ENCODE peak calls at places on chromosomes 4 and X, in six cellular contexts. X is renal cortical epithelial cell; V is ecto neural progenitor cell; H is stimulated activated CD4-positive, alpha-beta T cell treated with anti-CD3 and anti-CD28 coated beads, Interleukin-12 subunit alpha, Interleukin-12 subunit beta, amount 100 ng/mL, for 4 hours; S is GM23248; Q is NCI-H146. A is an unnamed sample.

GRCh38 chr4:139176299-139177048 is 544 bp downstream of the ELF2 start:
- DNase-seq in X (peak), V (peak), H (peak), S (peak), Q (peak), A (peak)

GRCh38 chr4:103032575-103032974 is 13.1 kb upstream of the SLC9B1 start:
- DNase-seq in X (peak), V (peak), H (no peak), S (peak), Q (peak), A (no peak)

GRCh38 chr4:20095805-20096541 is 155.7 kb upstream of the SLIT2 start:
- DNase-seq in X (no peak), V (no peak), H (no peak), S (peak), Q (no peak), A (no peak)

GRCh38 chr4:115687356-115687755 is 573.9 kb upstream of the NDST4 start:
- DNase-seq in X (no peak), V (no peak), H (no peak), S (no peak), Q (no peak), A (no peak)

GRCh38 chr4:39855909-39856512 is 121.7 kb downstream of the PDS5A start:
- DNase-seq in X (peak), V (no peak), H (no peak), S (peak), Q (no peak), A (no peak)

GRCh38 chr4:17934286-17934685 is 87.3 kb downstream of the LCORL start:
- DNase-seq in X (no peak), V (no peak), H (no peak), S (peak), Q (no peak), A (no peak)

GRCh38 chrX:88612870-88613329 is 134.1 kb upstream of the CPXCR1 start:
- DNase-seq in X (no peak), V (peak), H (no peak), S (no peak), Q (no peak), A (no peak)

GRCh38 chr4:5940470-5941203 is 47.8 kb upstream of the CRMP1 start:
- DNase-seq in X (peak), V (no peak), H (no peak), S (no peak), Q (peak), A (no peak)

GRCh38 chr4:14582658-14583057 is 419.6 kb upstream of the CPEB2 start:
- DNase-seq in X (peak), V (no peak), H (no peak), S (no peak), Q (no peak), A (no peak)

GRCh38 chrX:39969099-39969825 is 128.5 kb downstream of the BCOR start:
- DNase-seq in X (no peak), V (peak), H (peak), S (no peak), Q (peak), A (no peak)

GRCh38 chr4:83114576-83114975 is at the start of gene PLAC8:
- DNase-seq in X (no peak), V (no peak), H (no peak), S (no peak), Q (peak), A (no peak)

GRCh38 chr4:53477038-53477565 is 99.7 kb downstream of the FIP1L1 start:
- DNase-seq in X (no peak), V (no peak), H (no peak), S (no peak), Q (no peak), A (no peak)

GRCh38 chrX:30572004-30572403 is 5.6 kb downstream of the TASL start:
- DNase-seq in X (peak), V (no peak), H (no peak), S (no peak), Q (no peak), A (no peak)

GRCh38 chr4:92519727-92520126 is 216.0 kb downstream of the GRID2 start:
- DNase-seq in X (no peak), V (no peak), H (no peak), S (no peak), Q (no peak), A (no peak)

GRCh38 chr4:186069734-186070133 is 778 bp downstream of the TLR3 start:
- DNase-seq in X (no peak), V (no peak), H (no peak), S (no peak), Q (no peak), A (no peak)

GRCh38 chrX:14508025-14508690 is 21.2 kb upstream of the GLRA2 start:
- DNase-seq in X (peak), V (no peak), H (no peak), S (no peak), Q (no peak), A (no peak)

GRCh38 chr4:31088600-31089230 is 368.5 kb downstream of the PCDH7 start:
- DNase-seq in X (peak), V (no peak), H (no peak), S (no peak), Q (peak), A (no peak)

GRCh38 chr4:140344621-140345020 is 28.8 kb upstream of the SCOC start:
- DNase-seq in X (peak), V (no peak), H (no peak), S (no peak), Q (no peak), A (no peak)

GRCh38 chrX:122770581-122770980 is 413.5 kb upstream of the GRIA3 start:
- DNase-seq in X (peak), V (no peak), H (no peak), S (no peak), Q (no peak), A (no peak)

GRCh38 chrX:140040397-140040796 is 75.1 kb upstream of the CXorf66 start:
- DNase-seq in X (peak), V (no peak), H (no peak), S (peak), Q (no peak), A (no peak)

GRCh38 chrX:34656842-34657780 is at the start of gene TMEM47:
- DNase-seq in X (peak), V (peak), H (no peak), S (peak), Q (peak), A (no peak)

GRCh38 chr4:74531952-74532794 is 87.2 kb downstream of the AREG start:
- DNase-seq in X (peak), V (peak), H (no peak), S (peak), Q (peak), A (peak)

GRCh38 chr4:2685541-2685940 is 70.6 kb downstream of the TNIP2 start:
- DNase-seq in X (peak), V (no peak), H (no peak), S (peak), Q (no peak), A (no peak)

GRCh38 chr4:117893207-117893606 is 141.1 kb upstream of the NDST3 start:
- DNase-seq in X (peak), V (no peak), H (no peak), S (no peak), Q (no peak), A (no peak)

GRCh38 chrX:68841251-68842049 is 12.6 kb downstream of the EFNB1 start:
- DNase-seq in X (no peak), V (no peak), H (no peak), S (no peak), Q (peak), A (no peak)

GRCh38 chrX:118231464-118231863 is 114.4 kb upstream of the WDR44 start:
- DNase-seq in X (no peak), V (no peak), H (no peak), S (no peak), Q (no peak), A (no peak)

GRCh38 chr4:159484049-159484448 is 381.2 kb downstream of the RAPGEF2 start:
- DNase-seq in X (no peak), V (no peak), H (no peak), S (no peak), Q (no peak), A (no peak)

GRCh38 chrX:1468250-1468772 is 15.6 kb upstream of the ASMTL start:
- DNase-seq in X (peak), V (peak), H (peak), S (peak), Q (no peak), A (peak)

GRCh38 chrX:68498044-68498507 is 775 bp upstream of the YIPF6 start:
- DNase-seq in X (peak), V (no peak), H (no peak), S (peak), Q (no peak), A (no peak)

GRCh38 chrX:41779058-41779564 is 55.1 kb downstream of the GPR82 start:
- DNase-seq in X (peak), V (no peak), H (no peak), S (peak), Q (peak), A (no peak)

GRCh38 chr4:177728361-177729152 is 286.3 kb upstream of the AGA start:
- DNase-seq in X (peak), V (no peak), H (no peak), S (peak), Q (peak), A (no peak)

GRCh38 chr4:24473309-24473721 is 111.0 kb downstream of the DHX15 start:
- DNase-seq in X (peak), V (no peak), H (no peak), S (peak), Q (no peak), A (no peak)

GRCh38 chr4:173500841-173501591 is 29.0 kb downstream of the HAND2 start:
- DNase-seq in X (no peak), V (peak), H (no peak), S (no peak), Q (no peak), A (peak)

A was measured in stimulated activated naive B cell treated with anti-CD40 and anti-IgM and Interleukin-4, amounts not matched to agents 10 μg/mL and 1 μg/mL and 100 μg/mL, for 72 hours.